ENCODE peak calls at places on chromosome 11, in six cellular contexts. F is EL; N is stimulated activated CD4-positive, alpha-beta T cell treated with anti-CD3 and anti-CD28 coated beads, TNF-alpha, amount 100 ng/mL, for 48 hours; L is substantia nigra; I is amniotic epithelial cell; V is fibroblast of mammary gland. U is an unnamed sample.

GRCh38 chr11:71484248-71485062 is 31.5 kb downstream of the NADSYN1 start:
- DNase-seq in F (no peak), V (no peak), L (no peak), N (no peak), I (no peak), U (no peak)

GRCh38 chr11:85809881-85810280 is 1.1 kb downstream of the SYTL2 start:
- DNase-seq in L (no peak), F (peak), V (no peak), I (peak), N (no peak), U (peak)

GRCh38 chr11:64297722-64298358 is 2.3 kb upstream of the CATSPERZ start:
- DNase-seq in I (no peak), L (no peak), N (no peak), V (no peak), F (no peak), U (no peak)

GRCh38 chr11:12240669-12241068 is 130.3 kb downstream of the MICAL2 start:
- DNase-seq in F (no peak), L (no peak), N (no peak), V (no peak), I (no peak), U (no peak)

GRCh38 chr11:12220305-12220704 is 109.9 kb downstream of the MICAL2 start:
- DNase-seq in V (no peak), F (no peak), N (no peak), I (no peak), L (peak), U (peak)

GRCh38 chr11:109729761-109730160 is 307.8 kb downstream of the C11orf87 start:
- DNase-seq in L (no peak), I (no peak), V (no peak), N (no peak), F (no peak), U (no peak)

GRCh38 chr11:95790933-95791247 is 592 bp downstream of the CEP57 start:
- DNase-seq in N (peak), I (peak), V (peak), L (no peak), F (peak), U (peak)

GRCh38 chr11:42620796-42621195 is 691.0 kb upstream of the API5 start:
- DNase-seq in N (no peak), F (no peak), I (no peak), L (no peak), V (no peak), U (no peak)

GRCh38 chr11:128551641-128552335 is 35.6 kb downstream of the ETS1 start:
- DNase-seq in I (no peak), V (peak), F (no peak), L (no peak), N (no peak), U (no peak)

GRCh38 chr11:2129323-2129698 is 9.9 kb downstream of the IGF2 start:
- DNase-seq in V (no peak), N (no peak), F (no peak), I (no peak), L (no peak), U (peak)

GRCh38 chr11:120139316-120140069 is 1.6 kb upstream of the TRIM29 start:
- DNase-seq in V (no peak), F (no peak), L (no peak), N (no peak), I (no peak), U (no peak)

GRCh38 chr11:133833101-133833898 is 12.0 kb downstream of the SPATA19 start:
- DNase-seq in I (no peak), F (no peak), L (no peak), V (no peak), N (no peak), U (peak)

GRCh38 chr11:35138949-35139881 is at the start of gene CD44:
- DNase-seq in F (peak), V (peak), N (no peak), I (peak), L (peak), U (peak)

GRCh38 chr11:78076733-78077403 is 2.8 kb downstream of the NDUFC2 start:
- DNase-seq in V (no peak), I (no peak), F (no peak), L (no peak), N (no peak), U (no peak)

GRCh38 chr11:76609736-76610370 is 60.7 kb downstream of the LRRC32 start:
- DNase-seq in F (no peak), N (no peak), V (peak), I (peak), L (no peak), U (no peak)

GRCh38 chr11:9688716-9689511 is 25.0 kb downstream of the SWAP70 start:
- DNase-seq in I (peak), V (peak), N (no peak), F (peak), L (no peak), U (no peak)

GRCh38 chr11:33475999-33476398 is 218.8 kb downstream of the HIPK3 start:
- DNase-seq in F (no peak), L (no peak), V (peak), I (peak), N (no peak), U (no peak)

GRCh38 chr11:83970061-83970671 is 684.0 kb upstream of the CCDC90B start:
- DNase-seq in I (no peak), F (no peak), V (peak), N (no peak), L (no peak), U (no peak)

GRCh38 chr11:114085965-114086364 is 26.5 kb downstream of the ZBTB16 start:
- DNase-seq in F (no peak), I (no peak), N (no peak), L (no peak), V (no peak), U (peak)

GRCh38 chr11:60912851-60913550 is 957 bp upstream of the TMEM109 start:
- DNase-seq in N (no peak), F (no peak), V (no peak), I (no peak), L (no peak), U (no peak)

U was measured in upper lobe of left lung.